ENCODE peak calls at places on chromosomes 11 and 22, in seven cellular contexts. M is colonic mucosa; F is stomach; D is CD8-positive, alpha-beta memory T cell; O is prostate gland; X is lower lobe of right lung; P is IMR-90. H is an unnamed sample. For H3K4me1, the result is how much of the 10 kb centered on the place peaks cover.

GRCh38 chr11:123073343-123074057 is 11.6 kb upstream of the HSPA8 start:
- DNase-seq in M (no peak), F (no peak), D (no peak), O (no peak), X (no peak), P (no peak), H (no peak)

GRCh38 chr22:38412435-38413084 is 42.4 kb downstream of the KCNJ4 start:
- DNase-seq in M (peak), F (no peak), D (peak), O (no peak), X (peak), P (no peak), H (no peak)

GRCh38 chr11:32550207-32550606 is 33.4 kb upstream of the EIF3M start:
- DNase-seq in M (no peak), F (no peak), D (no peak), O (no peak), X (no peak), P (no peak), H (no peak)

GRCh38 chr11:107777094-107777493 is 65.2 kb upstream of the SLN start:
- DNase-seq in M (no peak), F (no peak), D (no peak), O (no peak), X (no peak), P (no peak), H (no peak)

GRCh38 chr11:10584071-10584501 is 15.6 kb upstream of the LYVE1 start:
- DNase-seq in M (no peak), F (no peak), D (no peak), O (no peak), X (no peak), P (peak), H (no peak)

GRCh38 chr22:44659140-44659539 is 42.9 kb upstream of the PRR5 start:
- DNase-seq in M (no peak), F (no peak), D (no peak), O (no peak), X (peak), P (no peak), H (peak)

GRCh38 chr22:50305658-50306566 is 1.5 kb downstream of the PLXNB2 start:
- DNase-seq in M (peak), F (peak), D (no peak), O (peak), X (peak), P (peak), H (peak)

GRCh38 chr22:40462195-40462988 is 92.0 kb downstream of the SGSM3 start:
- DNase-seq in M (no peak), F (no peak), D (no peak), O (no peak), X (no peak), P (no peak), H (no peak)

GRCh38 chr11:6362185-6362867 is 27.9 kb upstream of the SMPD1 start:
- DNase-seq in M (no peak), F (peak), D (no peak), O (no peak), X (peak), P (no peak), H (peak)

DNA sequence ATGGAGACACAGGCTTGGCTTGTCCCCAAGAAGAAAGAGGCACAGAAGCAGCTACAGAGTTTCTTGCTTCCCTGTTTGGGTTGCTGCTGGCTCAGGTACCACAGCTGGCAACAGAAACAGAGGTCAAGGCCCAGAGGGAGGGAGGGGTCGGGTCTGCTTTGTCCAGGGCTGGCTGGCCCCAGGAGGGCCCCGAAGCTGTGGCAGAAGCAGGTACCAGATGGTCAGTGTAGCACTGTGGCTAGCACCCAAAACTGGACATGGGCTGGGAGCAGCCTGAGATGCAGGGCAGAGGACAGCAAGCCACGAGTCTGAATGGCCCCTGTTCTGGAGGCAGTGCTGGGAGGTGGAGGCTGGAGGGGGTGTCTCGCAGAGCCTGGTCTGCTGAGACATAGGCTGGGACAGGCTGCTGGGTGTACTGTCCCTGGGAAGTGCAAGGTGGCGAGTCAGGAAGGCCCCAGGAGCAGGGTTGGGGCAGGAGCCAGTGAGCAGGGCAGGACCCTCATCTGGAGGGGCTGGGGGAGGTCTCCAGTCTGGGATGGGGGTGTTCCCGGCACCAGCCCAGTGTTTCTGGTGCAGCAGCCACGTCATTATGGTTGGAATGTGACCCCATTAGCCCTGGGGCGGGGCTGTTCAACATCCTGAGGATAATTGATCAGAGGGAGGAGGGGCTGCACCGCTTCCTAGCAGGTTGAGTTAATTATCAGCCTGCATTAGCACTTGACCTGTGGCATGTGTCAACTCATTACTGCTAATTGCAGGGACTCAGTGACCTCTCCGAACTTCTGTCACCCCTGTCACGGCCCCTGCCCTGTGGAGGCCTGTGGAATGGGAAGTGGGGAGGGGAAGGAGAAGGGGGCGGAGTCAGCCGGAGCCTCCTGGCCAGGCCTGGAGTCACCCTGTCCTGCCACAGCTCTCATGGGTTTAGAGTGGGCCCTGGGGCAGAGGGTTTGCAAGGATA is 52.6 kb upstream of the CCDC188 start:
- DNase-seq in M (no peak), F (peak), D (no peak), O (no peak), X (peak), P (peak), H (no peak)
- H3K27ac ChIP-seq in M (no peak), F (peak), D (no peak), O (no peak), X (peak), P (peak), H (peak)

DNA sequence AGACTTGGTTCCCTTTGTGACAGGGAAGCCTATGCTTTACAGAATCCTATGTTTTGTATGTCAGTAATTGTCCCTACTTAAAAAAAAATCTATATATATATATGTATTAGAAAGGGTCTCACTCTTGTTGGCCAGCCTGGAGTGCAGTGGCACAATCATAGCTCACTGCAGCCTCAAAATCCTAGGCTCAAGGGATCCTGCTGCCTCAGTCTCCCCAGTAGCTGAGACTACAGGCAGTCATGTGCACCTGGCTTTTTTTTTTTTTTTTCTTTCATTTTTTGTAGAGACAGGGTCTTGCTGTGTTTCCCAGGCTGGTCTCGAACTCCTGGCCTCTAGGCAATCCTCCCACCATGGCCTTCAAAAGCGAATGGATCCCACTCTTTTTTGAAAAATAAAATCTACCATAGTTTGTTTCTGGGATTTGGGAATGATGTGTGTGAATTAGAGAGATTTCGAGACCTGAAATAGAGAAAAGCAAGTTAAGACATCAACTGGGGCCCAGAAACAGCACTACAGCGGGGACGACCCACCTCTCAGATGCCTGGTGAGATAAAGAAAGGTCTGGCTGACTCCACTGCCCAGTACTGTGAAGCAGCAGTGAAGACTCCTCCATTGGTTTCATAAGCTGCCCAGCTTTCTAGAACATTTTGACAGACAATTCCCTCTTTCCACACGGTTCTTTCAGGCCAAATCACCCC is 1.9 kb upstream of the NEAT1 start:
- DNase-seq in M (no peak), F (peak), D (no peak), O (no peak), X (peak), P (no peak), H (peak)
- H3K4me3 ChIP-seq in M (peak), F (peak), D (peak), O (peak), X (peak), P (no peak), H (peak)

DNA sequence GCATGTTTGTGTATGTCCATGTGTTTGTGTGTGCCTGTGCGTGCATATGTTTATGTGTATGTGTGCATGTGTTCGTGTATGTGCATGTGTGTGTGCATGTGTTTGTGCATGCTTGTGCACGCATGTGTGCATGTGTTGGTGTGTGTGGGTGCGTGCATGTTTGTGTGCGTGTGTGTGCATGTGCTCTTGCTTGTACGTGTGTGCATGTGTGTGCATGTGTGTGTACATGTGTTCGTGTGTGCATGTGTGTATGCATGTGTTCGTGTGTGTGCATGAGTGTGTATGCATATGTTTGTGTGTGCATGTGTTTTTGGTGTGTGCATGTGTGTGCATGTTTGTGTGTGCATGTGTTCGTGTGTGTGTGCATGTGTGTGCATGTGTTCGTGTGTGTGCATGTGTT is 63.4 kb downstream of the TSPAN18 start:
- DNase-seq in M (no peak), F (no peak), D (no peak), O (no peak), X (no peak), P (no peak), H (no peak)
- H3K4me1 ChIP-seq in M (under half), F (under half), D (under half), O (under half), X (under half), P (under half), H (under half)

DNA sequence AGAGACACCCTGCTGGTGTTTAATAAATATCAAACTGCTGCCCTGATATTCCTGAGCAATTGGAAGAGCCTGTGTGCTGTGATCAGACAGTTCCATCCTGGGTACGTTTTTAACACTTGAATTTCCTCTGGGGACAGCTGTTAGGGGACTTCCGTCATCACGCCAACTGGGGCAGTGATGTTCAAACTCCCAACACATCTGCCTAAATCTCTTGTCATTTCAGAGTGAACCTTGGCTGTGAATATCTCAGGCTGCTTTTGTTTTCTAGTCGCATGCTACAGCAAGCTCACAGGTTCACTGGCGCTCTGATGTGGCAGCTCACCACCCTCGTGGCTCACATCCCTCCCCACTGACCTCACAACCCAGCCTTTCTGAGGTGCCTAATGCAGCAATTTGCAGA is 195.2 kb upstream of the KIRREL3 start:
- DNase-seq in M (no peak), F (no peak), D (no peak), O (no peak), X (no peak), P (no peak), H (no peak)
- H3K27ac ChIP-seq in M (no peak), F (no peak), D (no peak), O (no peak), X (no peak), P (no peak), H (no peak)

GRCh38 chr11:705646-706438 is at the start of gene EPS8L2:
- DNase-seq in M (peak), F (peak), D (no peak), O (peak), X (peak), P (no peak), H (no peak)
- H3K4me3 ChIP-seq in M (peak), F (peak), D (no peak), O (peak), X (peak), P (peak), H (peak)

GRCh38 chr11:64072403-64072802 is 36.7 kb downstream of the FLRT1 start:
- DNase-seq in M (no peak), F (no peak), D (no peak), O (no peak), X (no peak), P (no peak), H (no peak)

GRCh38 chr11:64071849-64072248 is 36.1 kb downstream of the FLRT1 start:
- DNase-seq in M (no peak), F (no peak), D (no peak), O (no peak), X (no peak), P (no peak), H (no peak)

GRCh38 chr11:64068705-64069400 is 33.1 kb downstream of the FLRT1 start:
- DNase-seq in M (no peak), F (no peak), D (no peak), O (no peak), X (no peak), P (no peak), H (no peak)

GRCh38 chr11:64069401-64070300 is 33.9 kb downstream of the FLRT1 start:
- DNase-seq in M (no peak), F (no peak), D (no peak), O (no peak), X (no peak), P (no peak), H (no peak)

GRCh38 chr11:64070301-64070656 is 34.5 kb downstream of the FLRT1 start:
- DNase-seq in M (no peak), F (no peak), D (no peak), O (no peak), X (no peak), P (no peak), H (no peak)
- H3K4me1 ChIP-seq in M (under half), F (under half), D (under half), O (under half), X (under half), P (under half), H (under half)

DNA sequence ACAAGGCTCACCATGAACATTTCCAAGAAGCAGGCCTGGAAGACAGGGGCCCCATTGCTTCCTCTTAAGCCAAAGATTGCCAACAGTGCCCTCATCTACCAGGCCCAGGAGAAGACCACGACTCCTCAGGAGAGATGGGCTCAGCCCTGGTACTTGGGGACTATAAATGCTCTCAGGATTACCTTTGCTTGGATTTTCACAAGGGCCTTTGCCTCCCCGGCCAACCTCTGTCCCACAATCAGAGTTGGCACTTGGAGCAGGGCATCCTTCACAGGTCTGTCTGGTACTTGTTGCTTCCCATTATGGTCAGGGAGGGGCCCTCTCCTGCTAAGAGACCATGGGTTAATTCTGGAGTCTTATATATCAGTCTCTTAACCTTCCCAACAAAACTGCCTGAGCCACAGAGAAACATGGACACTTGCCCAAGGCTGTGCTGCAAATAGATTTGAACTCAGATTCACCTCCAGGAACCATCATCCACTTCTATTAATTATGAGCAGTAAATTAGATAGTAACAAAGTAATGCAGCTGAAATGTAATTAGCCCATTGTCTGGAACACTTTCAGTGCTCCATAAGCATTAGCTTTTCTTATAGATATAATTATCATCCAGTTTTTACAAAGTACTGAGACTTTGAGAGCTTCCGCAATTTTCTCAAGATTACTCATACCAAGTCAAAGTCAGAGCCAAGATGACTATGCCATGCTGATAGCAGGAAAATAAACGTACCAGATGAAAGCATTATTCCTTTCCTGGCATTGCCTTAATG is 33.5 kb downstream of the POU2AF3 start:
- DNase-seq in M (no peak), F (no peak), D (no peak), O (no peak), X (no peak), P (peak), H (no peak)
- H3K27ac ChIP-seq in M (no peak), F (peak), D (no peak), O (peak), X (no peak), P (no peak), H (no peak)

DNA sequence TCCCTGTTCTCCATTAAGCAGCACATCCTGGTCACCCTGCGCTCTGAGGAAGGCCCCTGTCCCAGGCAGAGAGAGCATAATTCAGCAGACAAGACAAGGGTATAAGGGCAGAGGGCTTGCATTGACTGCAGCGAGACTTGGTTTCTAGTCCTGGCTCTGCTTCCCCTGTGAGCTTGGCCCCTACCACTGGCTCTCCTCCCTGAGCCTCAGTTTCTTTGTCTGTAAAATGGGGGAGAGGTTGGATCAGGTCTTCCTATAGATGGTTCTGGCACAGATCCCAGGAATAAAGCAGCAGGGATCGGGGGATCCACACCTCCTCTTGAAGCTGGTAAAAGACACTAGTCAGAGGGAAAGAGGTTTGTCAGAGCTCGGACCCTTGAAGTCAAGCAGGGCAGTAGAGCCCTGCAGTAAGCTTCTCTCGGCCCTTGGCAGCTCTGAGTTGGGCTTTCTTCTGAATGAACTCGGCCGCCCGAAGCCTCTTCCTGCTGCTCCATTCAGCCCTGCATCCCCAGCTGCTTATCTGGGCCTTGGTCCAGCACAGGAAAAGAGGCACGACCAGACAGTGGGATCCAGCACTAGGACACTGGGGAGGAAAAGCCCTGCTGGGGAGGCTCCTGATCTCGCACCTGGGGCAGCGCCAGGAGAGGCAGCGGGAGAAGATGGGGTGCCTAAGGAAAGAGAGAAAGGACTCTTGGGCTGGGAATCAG is 2.1 kb downstream of the CREB3L1 start:
- DNase-seq in M (peak), F (peak), D (no peak), O (peak), X (no peak), P (peak), H (no peak)
- H3K4me3 ChIP-seq in M (peak), F (peak), D (no peak), O (peak), X (peak), P (peak), H (peak)

GRCh38 chr11:70061734-70062133 is 16.4 kb upstream of the ANO1 start:
- DNase-seq in M (peak), F (no peak), D (no peak), O (no peak), X (no peak), P (no peak), H (no peak)

GRCh38 chr11:70064011-70064725 is 13.9 kb upstream of the ANO1 start:
- DNase-seq in M (peak), F (no peak), D (no peak), O (no peak), X (no peak), P (no peak), H (no peak)

GRCh38 chr11:70064726-70065317 is 13.3 kb upstream of the ANO1 start:
- DNase-seq in M (peak), F (no peak), D (no peak), O (peak), X (no peak), P (no peak), H (no peak)

GRCh38 chr11:70063121-70063520 is 15.0 kb upstream of the ANO1 start:
- DNase-seq in M (peak), F (no peak), D (no peak), O (no peak), X (no peak), P (no peak), H (no peak)

GRCh38 chr11:70063555-70063954 is 14.6 kb upstream of the ANO1 start:
- DNase-seq in M (no peak), F (no peak), D (no peak), O (peak), X (no peak), P (no peak), H (no peak)
- H3K4me1 ChIP-seq in M (under half), F (under half), D (under half), O (under half), X (under half), P (under half), H (under half)

GRCh38 chr11:3810446-3810845 is 2.1 kb downstream of the PGAP2 start:
- DNase-seq in M (no peak), F (no peak), D (no peak), O (no peak), X (no peak), P (no peak), H (no peak)

GRCh38 chr11:3808846-3809623 is 675 bp downstream of the PGAP2 start:
- DNase-seq in M (peak), F (peak), D (peak), O (peak), X (no peak), P (peak), H (peak)

GRCh38 chr11:3809624-3809928 is 1.2 kb downstream of the PGAP2 start:
- DNase-seq in M (no peak), F (no peak), D (no peak), O (no peak), X (no peak), P (no peak), H (no peak)

GRCh38 chr11:3807856-3808845 is at the start of gene PGAP2:
- DNase-seq in M (peak), F (peak), D (peak), O (peak), X (peak), P (peak), H (peak)

DNA sequence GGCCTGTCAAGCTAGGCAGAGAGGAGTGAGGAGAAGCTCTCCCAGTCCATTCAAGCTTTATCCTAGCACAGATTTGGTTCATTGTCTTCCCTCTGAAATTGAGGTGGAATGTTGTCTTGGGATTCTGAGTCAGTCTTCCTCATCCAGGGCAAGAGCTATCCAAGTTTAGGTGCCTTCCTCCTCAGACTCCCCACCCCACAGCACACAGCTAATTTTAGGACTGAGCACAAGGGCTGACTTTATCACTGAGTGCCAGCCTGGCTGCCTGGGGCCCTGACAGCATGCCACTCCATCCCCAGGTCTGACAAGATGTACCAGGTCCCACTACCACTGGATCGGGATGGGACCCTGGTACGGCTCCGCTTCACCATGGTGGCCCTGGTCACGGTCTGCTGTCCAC is 2.6 kb downstream of the PGAP2 start:
- DNase-seq in M (no peak), F (no peak), D (no peak), O (no peak), X (no peak), P (peak), H (peak)
- H3K27ac ChIP-seq in M (no peak), F (no peak), D (no peak), O (no peak), X (no peak), P (no peak), H (peak)